ENCODE peak calls at places on chromosomes 16 and 17, in four cellular contexts. H is HepG2, Q is WTC11, B is A549. E is an unnamed sample.

GRCh38 chr16:931651-932500 is 38.9 kb downstream of the LMF1 start:
- DNase-seq in H (no peak), Q (no peak), B (no peak), E (no peak)

GRCh38 chr16:6884002-6884401 is 448.6 kb upstream of the RBFOX1 start:
- DNase-seq in H (no peak), Q (no peak), B (no peak), E (no peak)

GRCh38 chr17:60941028-60941427 is 263.4 kb downstream of the BCAS3 start:
- DNase-seq in H (no peak), Q (no peak), B (no peak), E (no peak)

GRCh38 chr16:82681592-82681991 is 54.8 kb downstream of the CDH13 start:
- DNase-seq in H (no peak), Q (no peak), B (no peak), E (no peak)

GRCh38 chr16:87860553-87861299 is 8.6 kb downstream of the SLC7A5 start:
- DNase-seq in H (peak), Q (no peak), B (peak), E (peak)

GRCh38 chr17:65953316-65954147 is 238.4 kb downstream of the CEP112 start:
- DNase-seq in H (peak), Q (peak), B (no peak), E (no peak)

GRCh38 chr16:68972008-68972407 is 128.7 kb downstream of the TANGO6 start:
- DNase-seq in H (no peak), Q (peak), B (no peak), E (no peak)

GRCh38 chr17:70100983-70101382 is 26.0 kb downstream of the KCNJ16 start:
- DNase-seq in H (no peak), Q (no peak), B (no peak), E (no peak)

GRCh38 chr17:57470906-57471305 is 214.6 kb downstream of the MSI2 start:
- DNase-seq in H (no peak), Q (no peak), B (no peak), E (no peak)

GRCh38 chr17:33914120-33914519 is 341.0 kb upstream of the CCL2 start:
- DNase-seq in H (no peak), Q (no peak), B (no peak), E (no peak)

GRCh38 chr16:51134876-51135275 is 16.2 kb downstream of the SALL1 start:
- DNase-seq in H (no peak), Q (peak), B (no peak), E (no peak)

GRCh38 chr16:49592507-49593422 is 219.2 kb downstream of the C16orf78 start:
- DNase-seq in H (peak), Q (peak), B (peak), E (peak)

GRCh38 chr17:42058018-42058417 is 7.6 kb upstream of the C17orf113 start:
- DNase-seq in H (no peak), Q (no peak), B (no peak), E (no peak)

GRCh38 chr17:40922239-40922638 is 15.2 kb downstream of the KRT23 start:
- DNase-seq in H (peak), Q (no peak), B (peak), E (no peak)

GRCh38 chr16:4915226-4915761 is 21.7 kb downstream of the PPL start:
- DNase-seq in H (peak), Q (no peak), B (no peak), E (no peak)

GRCh38 chr16:72362972-72363371 is 191.0 kb upstream of the PMFBP1 start:
- DNase-seq in H (no peak), Q (no peak), B (no peak), E (no peak)

GRCh38 chr17:39598635-39599005 is 9.1 kb downstream of the NEUROD2 start:
- DNase-seq in H (no peak), Q (no peak), B (no peak), E (no peak)

GRCh38 chr17:81092518-81093095 is 57.7 kb downstream of the BAIAP2 start:
- DNase-seq in H (no peak), Q (no peak), B (no peak), E (peak)

GRCh38 chr16:50309527-50310307 is 43.4 kb downstream of the ADCY7 start:
- DNase-seq in H (peak), Q (no peak), B (no peak), E (no peak)

GRCh38 chr17:82449136-82449882 is 1.2 kb downstream of the CYBC1 start:
- DNase-seq in H (no peak), Q (peak), B (no peak), E (no peak)

GRCh38 chr17:59842901-59843652 is 49.7 kb downstream of the TUBD1 start:
- DNase-seq in H (peak), Q (no peak), B (peak), E (peak)

GRCh38 chr17:33511670-33512069 is 218.6 kb upstream of the ASIC2 start:
- DNase-seq in H (no peak), Q (no peak), B (no peak), E (no peak)

GRCh38 chr17:47232465-47232864 is 21.2 kb upstream of the ITGB3 start:
- DNase-seq in H (no peak), Q (no peak), B (no peak), E (no peak)

GRCh38 chr16:29804455-29805231 is 1.7 kb upstream of the MAZ start:
- DNase-seq in H (no peak), Q (peak), B (no peak), E (peak)

GRCh38 chr16:66250686-66251405 is 115.6 kb upstream of the CDH5 start:
- DNase-seq in H (no peak), Q (no peak), B (no peak), E (no peak)

GRCh38 chr17:77548967-77549366 is 408.2 kb downstream of the SEC14L1 start:
- DNase-seq in H (no peak), Q (no peak), B (no peak), E (no peak)

GRCh38 chr16:24539850-24540484 is 601 bp downstream of the RBBP6 start:
- DNase-seq in H (no peak), Q (no peak), B (no peak), E (peak)

DNA sequence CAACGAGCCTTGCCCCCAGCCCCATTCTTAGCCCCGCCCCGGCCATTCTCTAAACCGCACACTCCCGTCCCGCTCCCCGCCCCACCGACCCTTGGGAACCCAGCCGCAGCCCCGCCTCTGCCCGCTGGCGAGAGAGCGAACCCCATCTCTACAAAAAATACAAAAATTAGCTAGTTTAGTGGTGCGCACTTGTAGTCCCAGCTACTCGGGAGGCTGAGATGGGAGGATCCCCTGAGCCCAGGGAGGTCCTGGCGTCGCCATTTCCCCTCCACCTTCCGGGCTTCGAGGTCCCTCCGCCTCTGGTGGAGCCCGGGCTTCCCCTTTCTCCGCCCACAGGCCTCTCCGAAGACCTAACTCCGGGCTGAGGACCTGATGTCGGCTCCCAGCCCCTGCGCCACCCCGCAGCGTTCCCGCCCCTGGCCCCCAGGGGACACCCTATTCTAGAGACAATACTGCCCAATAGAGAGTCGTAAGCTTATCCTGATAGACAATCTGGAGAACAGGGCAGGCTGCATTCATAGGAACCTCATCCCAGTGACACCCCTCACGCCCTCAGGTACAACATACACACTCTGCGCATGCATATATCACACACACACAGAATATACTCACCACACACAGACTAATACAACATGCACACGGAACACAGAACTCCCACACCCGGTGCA is 483 bp upstream of the PROCA1 start:
- DNase-seq in H (no peak), Q (peak), B (no peak), E (peak)
- TF ChIP-seq HMGXB4 in H (no peak), Q (no peak), B (no peak), E (no peak)

GRCh38 chr16:79767597-79768280 is 167.2 kb upstream of the MAF start:
- DNase-seq in H (peak), Q (peak), B (no peak), E (no peak)
- TF ChIP-seq HMGXB4 in H (no peak), Q (no peak), B (no peak), E (no peak)

DNA sequence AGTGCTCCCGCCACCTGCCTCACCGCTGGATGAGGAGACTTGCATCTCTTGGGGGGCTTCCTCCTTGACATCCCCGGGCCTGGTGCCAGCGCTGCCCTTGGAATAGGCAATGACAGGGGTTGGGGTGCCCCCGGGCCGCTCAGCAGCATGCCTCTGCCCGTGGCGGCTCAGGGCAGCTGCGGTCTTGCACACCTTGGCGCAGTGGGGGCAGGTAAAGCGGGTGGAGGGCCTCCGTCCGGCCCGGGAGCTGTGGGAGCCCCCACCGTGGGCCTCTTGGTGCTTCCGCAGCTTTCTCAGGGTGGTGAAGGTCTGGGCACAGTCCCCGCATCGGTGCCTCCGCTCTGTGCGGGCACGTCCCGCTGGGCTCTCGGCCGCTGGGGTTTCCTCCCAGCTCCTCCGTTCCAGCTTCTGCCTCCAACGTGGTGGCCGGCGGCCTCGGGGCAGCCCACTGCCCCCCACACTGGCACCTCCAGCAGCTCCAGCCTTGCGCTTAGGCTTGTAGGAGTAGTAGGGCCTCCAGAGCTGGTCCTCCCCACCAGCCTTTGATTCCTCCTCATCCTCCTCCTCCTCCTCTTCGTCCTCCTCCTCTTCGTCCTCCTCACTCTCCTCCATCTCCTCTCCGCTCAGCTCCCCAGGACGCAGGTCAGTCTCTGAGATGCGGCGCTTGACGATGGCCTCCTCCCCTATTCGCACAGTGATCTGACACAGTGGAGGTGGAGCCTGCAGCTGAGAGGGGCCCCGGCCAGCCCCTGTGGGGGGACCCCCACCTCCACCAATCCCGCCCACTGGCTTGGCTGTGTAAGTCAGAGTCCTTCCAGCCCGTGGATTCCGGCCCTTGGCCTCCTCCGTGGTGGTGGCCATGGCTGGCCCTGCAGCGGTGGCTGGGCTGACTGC is 16.7 kb downstream of the ZBTB4 start:
- DNase-seq in H (no peak), Q (no peak), B (no peak), E (no peak)
- TF ChIP-seq HMGXB4 in H (no peak), Q (no peak), B (no peak), E (no peak)

DNA sequence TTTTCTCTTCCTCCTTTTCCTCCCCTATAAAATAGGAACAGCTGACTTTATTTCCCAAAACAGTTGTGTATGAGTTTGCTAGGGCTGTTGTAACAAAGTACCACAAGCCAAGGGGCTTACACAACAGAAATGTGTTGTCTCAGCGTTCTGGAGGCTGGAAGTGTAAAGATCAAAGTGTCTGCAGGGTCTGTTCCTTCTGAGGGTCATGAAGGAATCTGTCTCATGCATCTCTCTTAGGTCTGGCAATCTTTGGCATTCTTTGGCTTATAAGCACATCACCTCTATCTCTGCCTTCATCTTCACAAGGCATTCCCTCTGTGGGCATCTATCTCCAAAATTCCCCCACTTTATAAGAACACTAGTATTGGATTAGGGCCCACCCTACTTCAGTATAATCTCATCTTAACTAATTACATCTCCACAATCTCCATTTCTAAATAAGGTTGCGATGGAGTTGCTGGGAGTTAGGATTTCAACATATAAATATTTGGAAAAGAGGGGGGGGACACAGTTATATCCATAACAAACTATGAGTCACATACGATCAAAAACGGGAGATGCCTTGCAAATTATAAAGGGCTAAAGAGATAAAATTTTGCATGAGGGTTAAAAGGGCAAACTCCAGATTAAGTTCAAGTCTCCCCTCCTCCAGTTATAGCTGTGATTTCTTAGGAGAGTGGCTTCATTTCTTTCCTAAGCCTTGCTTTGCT is 109.6 kb downstream of the VAT1L start:
- DNase-seq in H (no peak), Q (no peak), B (no peak), E (no peak)
- TF ChIP-seq HMGXB4 in H (no peak), Q (no peak), B (no peak), E (no peak)

GRCh38 chr17:28996554-28997096 is 9.2 kb downstream of the SEZ6 start:
- DNase-seq in H (peak), Q (no peak), B (no peak), E (no peak)

GRCh38 chr17:28992202-28992601 is 13.6 kb downstream of the SEZ6 start:
- DNase-seq in H (no peak), Q (no peak), B (no peak), E (no peak)

GRCh38 chr17:28991779-28992178 is 14.1 kb downstream of the SEZ6 start:
- DNase-seq in H (no peak), Q (no peak), B (no peak), E (no peak)

GRCh38 chr17:28993013-28993600 is 12.7 kb downstream of the SEZ6 start:
- DNase-seq in H (no peak), Q (no peak), B (peak), E (no peak)

GRCh38 chr17:28993645-28994426 is 12.0 kb downstream of the SEZ6 start:
- DNase-seq in H (no peak), Q (no peak), B (no peak), E (no peak)
- TF ChIP-seq HMGXB4 in H (no peak), Q (no peak), B (no peak), E (no peak)

DNA sequence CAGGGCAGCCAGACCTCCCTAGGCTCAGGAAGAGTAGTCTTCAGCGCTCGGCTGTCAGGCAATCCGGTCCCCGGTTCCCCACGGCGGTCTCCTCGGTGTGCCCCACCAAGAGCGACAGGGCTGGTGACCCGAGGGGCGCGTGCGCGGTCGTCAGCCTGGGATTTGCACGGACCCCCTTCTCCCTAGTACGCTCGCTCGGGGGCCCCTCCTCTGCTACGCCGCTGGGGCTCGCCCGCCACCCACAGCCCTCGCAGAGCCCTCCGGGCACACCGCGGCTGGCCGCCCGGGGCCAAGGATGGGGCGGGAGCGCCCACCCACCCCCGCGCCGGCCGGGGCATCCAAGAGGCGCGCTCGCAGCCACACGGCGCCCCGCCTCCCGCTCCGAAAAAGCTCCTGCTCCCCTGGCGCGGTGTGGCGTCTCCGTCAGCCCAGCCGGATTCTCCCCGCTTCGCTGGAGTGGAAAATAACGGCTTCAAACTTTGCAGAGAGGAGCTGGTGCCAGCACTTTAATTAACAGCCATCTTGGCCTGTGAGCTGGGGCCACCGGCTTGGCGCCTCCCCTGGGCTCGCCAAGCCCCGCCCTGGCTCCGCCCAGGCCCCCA is 2.1 kb upstream of the C1QL1 start:
- DNase-seq in H (no peak), Q (peak), B (no peak), E (no peak)
- TF ChIP-seq HMGXB4 in H (no peak), Q (no peak), B (no peak), E (no peak)

E was measured in K562.